ENCODE peak calls at places on chromosomes 2 and 18, in four cellular contexts. C, L, H and I are unnamed samples.

GRCh38 chr2:229319558-229319957 is 48.5 kb upstream of the PID1 start:
- DNase-seq in C (no peak), H (no peak), L (no peak), I (no peak)

GRCh38 chr2:120873958-120874357 is 138.3 kb downstream of the GLI2 start:
- DNase-seq in H (no peak), L (no peak), C (no peak), I (no peak)

GRCh38 chr2:74278176-74278575 is 65.0 kb downstream of the SLC4A5 start:
- DNase-seq in H (no peak), L (peak), C (no peak), I (no peak)

GRCh38 chr2:44731505-44731904 is 210.0 kb upstream of the SIX3 start:
- DNase-seq in H (no peak), L (no peak), C (no peak), I (no peak)

GRCh38 chr18:26405190-26405781 is 143.1 kb downstream of the KCTD1 start:
- DNase-seq in H (peak), L (peak), C (peak), I (peak)

GRCh38 chr2:28663359-28663758 is 88.3 kb upstream of the PPP1CB start:
- DNase-seq in L (no peak), C (peak), H (peak), I (peak)

GRCh38 chr2:229447227-229447626 is 176.1 kb upstream of the PID1 start:
- DNase-seq in C (no peak), L (no peak), H (no peak), I (no peak)

GRCh38 chr2:59770651-59771050 is 782.8 kb downstream of the BCL11A start:
- DNase-seq in C (no peak), L (no peak), H (no peak), I (no peak)

GRCh38 chr2:37802106-37802791 is 122.8 kb upstream of the RMDN2 start:
- DNase-seq in C (no peak), L (no peak), H (peak), I (peak)

DNA sequence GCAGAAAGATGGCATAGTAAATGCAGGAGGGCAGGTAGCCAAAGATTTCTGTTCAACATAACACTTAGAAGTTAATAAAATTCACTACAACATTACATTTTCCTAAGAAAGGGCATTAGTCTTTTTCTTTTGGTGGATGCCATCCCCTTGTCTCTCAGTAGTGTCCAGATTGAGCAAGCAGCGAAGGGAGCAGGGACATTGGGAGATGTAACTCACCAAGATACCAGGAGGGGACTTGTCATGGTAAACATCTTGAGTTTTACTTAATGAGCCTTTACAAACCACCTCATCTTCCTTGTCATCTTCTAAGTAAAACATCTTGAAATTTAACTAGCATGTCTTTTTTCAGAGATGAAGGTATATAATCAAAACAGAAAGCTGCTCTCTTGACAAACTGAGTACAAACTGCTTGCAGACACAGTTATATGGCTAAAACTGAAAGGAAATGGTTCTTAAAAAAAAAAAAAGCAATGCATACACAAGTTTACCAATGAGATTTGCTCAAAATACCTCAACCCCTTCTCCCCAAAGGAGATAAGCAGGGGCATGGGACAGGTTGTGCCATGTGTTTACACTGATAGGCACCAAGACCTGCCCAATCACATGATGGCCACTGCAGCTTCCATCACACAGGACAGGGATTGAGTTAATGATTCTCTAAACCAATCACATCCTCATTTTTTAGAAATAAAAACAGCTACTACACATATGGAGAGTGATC is 30.3 kb downstream of the LPIN2 start:
- DNase-seq in L (no peak), C (no peak), H (peak), I (no peak)
- H3K4me3 ChIP-seq in L (no peak), C (no peak), H (peak), I (no peak)

GRCh38 chr18:58866261-58867232 is 1.9 kb downstream of the ZNF532 start:
- DNase-seq in L (no peak), H (no peak), C (no peak), I (no peak)

GRCh38 chr18:58865714-58866113 is 1.0 kb downstream of the ZNF532 start:
- DNase-seq in H (peak), L (no peak), C (no peak), I (no peak)

GRCh38 chr18:58868440-58868839 is 3.8 kb downstream of the ZNF532 start:
- DNase-seq in H (no peak), C (no peak), L (no peak), I (no peak)

GRCh38 chr18:58865009-58865345 is 300 bp downstream of the ZNF532 start:
- DNase-seq in L (no peak), H (no peak), C (no peak), I (no peak)

GRCh38 chr18:58867281-58867961 is 2.7 kb downstream of the ZNF532 start:
- DNase-seq in C (peak), L (no peak), H (peak), I (no peak)
- H3K4me3 ChIP-seq in C (no peak), L (no peak), H (peak), I (no peak)

GRCh38 chr2:180057706-180058412 is 50.8 kb upstream of the CWC22 start:
- DNase-seq in L (no peak), H (no peak), C (no peak), I (no peak)

GRCh38 chr2:180058993-180059392 is 51.9 kb upstream of the CWC22 start:
- DNase-seq in C (no peak), H (no peak), L (no peak), I (no peak)

GRCh38 chr2:180061085-180061484 is 54.0 kb upstream of the CWC22 start:
- DNase-seq in H (no peak), C (no peak), L (no peak), I (no peak)

GRCh38 chr2:180062178-180062577 is 55.1 kb upstream of the CWC22 start:
- DNase-seq in L (no peak), H (no peak), C (no peak), I (no peak)

GRCh38 chr2:180056367-180057118 is 49.4 kb upstream of the CWC22 start:
- DNase-seq in H (no peak), L (no peak), C (no peak), I (no peak)
- H3K4me3 ChIP-seq in H (no peak), L (no peak), C (no peak), I (no peak)

GRCh38 chr2:178197791-178198190 is 3.5 kb downstream of the OSBPL6 start:
- DNase-seq in C (no peak), L (no peak), H (no peak), I (no peak)
- H3K4me3 ChIP-seq in C (no peak), L (no peak), H (no peak), I (no peak)

DNA sequence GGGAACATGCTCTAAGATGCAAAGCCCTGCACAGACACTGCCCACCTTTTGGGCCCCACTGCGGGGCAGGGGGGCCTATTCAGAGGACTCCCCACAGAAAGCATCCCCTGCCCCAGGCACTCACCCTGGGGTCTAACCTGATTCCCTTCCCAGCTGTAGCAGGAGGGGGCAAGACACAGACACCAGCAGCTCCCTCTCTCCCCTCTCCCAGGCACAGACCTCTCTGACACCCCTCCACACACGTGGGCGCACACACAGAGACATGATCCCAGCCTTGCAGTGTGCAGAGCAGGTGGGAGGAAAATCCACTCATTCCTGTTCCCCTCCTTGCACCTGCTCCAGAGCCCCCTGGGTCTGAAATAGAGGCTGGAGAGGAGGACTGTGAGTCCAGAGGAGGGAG is 10.7 kb downstream of the TNS1 start:
- DNase-seq in C (no peak), H (no peak), L (no peak), I (no peak)
- H3K4me3 ChIP-seq in C (no peak), H (no peak), L (no peak), I (no peak)

GRCh38 chr18:79566841-79567370 is 112.7 kb upstream of the CTDP1 start:
- DNase-seq in C (no peak), L (no peak), H (no peak), I (no peak)
- H3K4me3 ChIP-seq in C (no peak), L (no peak), H (no peak), I (no peak)

GRCh38 chr2:53182609-53183008 is 585.0 kb upstream of the CHAC2 start:
- DNase-seq in H (no peak), L (no peak), C (no peak), I (no peak)
- H3K4me3 ChIP-seq in H (no peak), L (no peak), C (no peak), I (no peak)